ENCODE peak calls at places on chromosomes 4 and X, in six cellular contexts. One of them, this sample, is unnamed.
A peak's percentile ranks its signal among the peaks of the same experiment; 100 is the strongest.

GRCh38 chrX:154712781-154713391 is 38.0 kb downstream of the GAB3 start:
- DNase-seq in mammary epithelial cell: peak; percentile 64
- DNase-seq in endodermal cell: no peak
- DNase-seq in coronary artery: no peak
- DNase-seq in fibroblast of lung: peak; percentile 82
- DNase-seq in PC-9: peak; percentile 29
- DNase-seq in this sample: peak; percentile 86

GRCh38 chr4:128844931-128845330 is 35.4 kb downstream of the JADE1 start:
- DNase-seq in fibroblast of lung: no peak
- DNase-seq in PC-9: no peak
- DNase-seq in mammary epithelial cell: no peak
- DNase-seq in endodermal cell: peak; percentile 25
- DNase-seq in coronary artery: no peak
- DNase-seq in this sample: no peak

GRCh38 chr4:5399790-5400421 is 308.5 kb downstream of the EVC2 start:
- DNase-seq in mammary epithelial cell: no peak
- DNase-seq in fibroblast of lung: peak; percentile 14
- DNase-seq in coronary artery: no peak
- DNase-seq in PC-9: peak; percentile 5
- DNase-seq in endodermal cell: peak; percentile 78
- DNase-seq in this sample: peak; percentile 31

GRCh38 chrX:73965833-73966232 is 338.1 kb upstream of the ZCCHC13 start:
- DNase-seq in PC-9: no peak
- DNase-seq in coronary artery: no peak
- DNase-seq in mammary epithelial cell: no peak
- DNase-seq in endodermal cell: peak; percentile 74
- DNase-seq in fibroblast of lung: no peak
- DNase-seq in this sample: no peak

GRCh38 chrX:136065044-136065671 is 79.9 kb downstream of the SLC9A6 start:
- DNase-seq in coronary artery: no peak
- DNase-seq in endodermal cell: no peak
- DNase-seq in mammary epithelial cell: no peak
- DNase-seq in PC-9: peak; percentile 16
- DNase-seq in fibroblast of lung: peak; percentile 65
- DNase-seq in this sample: peak; percentile 47

GRCh38 chrX:18076434-18076833 is 144.3 kb downstream of the BEND2 start:
- DNase-seq in PC-9: no peak
- DNase-seq in endodermal cell: no peak
- DNase-seq in coronary artery: no peak
- DNase-seq in mammary epithelial cell: no peak
- DNase-seq in fibroblast of lung: no peak
- DNase-seq in this sample: no peak

GRCh38 chr4:101306225-101306624 is 41.1 kb downstream of the PPP3CA start:
- DNase-seq in endodermal cell: peak; percentile 46
- DNase-seq in mammary epithelial cell: peak; percentile 74
- DNase-seq in fibroblast of lung: peak; percentile 79
- DNase-seq in PC-9: no peak
- DNase-seq in coronary artery: no peak
- DNase-seq in this sample: no peak

GRCh38 chr4:8317474-8317873 is 47.9 kb downstream of the HTRA3 start:
- DNase-seq in coronary artery: no peak
- DNase-seq in PC-9: no peak
- DNase-seq in fibroblast of lung: no peak
- DNase-seq in mammary epithelial cell: no peak
- DNase-seq in endodermal cell: no peak
- DNase-seq in this sample: no peak

GRCh38 chr4:109708990-109709389 is 5.7 kb upstream of the CASP6 start:
- DNase-seq in coronary artery: no peak
- DNase-seq in endodermal cell: no peak
- DNase-seq in PC-9: no peak
- DNase-seq in fibroblast of lung: no peak
- DNase-seq in mammary epithelial cell: no peak
- DNase-seq in this sample: no peak

GRCh38 chrX:85244411-85245210 is 820 bp downstream of the ZNF711 start:
- DNase-seq in fibroblast of lung: peak; percentile 41
- DNase-seq in mammary epithelial cell: peak; percentile 2
- DNase-seq in coronary artery: no peak
- DNase-seq in PC-9: no peak
- DNase-seq in endodermal cell: peak; percentile 55
- DNase-seq in this sample: peak; percentile 0

GRCh38 chr4:7680106-7680505 is 245.4 kb upstream of the PSAPL1 start:
- DNase-seq in fibroblast of lung: no peak
- DNase-seq in PC-9: no peak
- DNase-seq in mammary epithelial cell: no peak
- DNase-seq in coronary artery: no peak
- DNase-seq in endodermal cell: no peak
- DNase-seq in this sample: no peak

GRCh38 chr4:102422843-102423242 is 77.6 kb upstream of the SLC39A8 start:
- DNase-seq in coronary artery: no peak
- DNase-seq in mammary epithelial cell: no peak
- DNase-seq in endodermal cell: no peak
- DNase-seq in fibroblast of lung: no peak
- DNase-seq in PC-9: no peak
- DNase-seq in this sample: no peak

GRCh38 chr4:56743550-56743949 is 62.5 kb upstream of the HOPX start:
- DNase-seq in fibroblast of lung: no peak
- DNase-seq in mammary epithelial cell: no peak
- DNase-seq in coronary artery: no peak
- DNase-seq in endodermal cell: no peak
- DNase-seq in PC-9: no peak
- DNase-seq in this sample: no peak

GRCh38 chr4:119490335-119490734 is 138.3 kb downstream of the PDE5A start:
- DNase-seq in fibroblast of lung: peak; percentile 23
- DNase-seq in coronary artery: no peak
- DNase-seq in mammary epithelial cell: no peak
- DNase-seq in endodermal cell: peak; percentile 63
- DNase-seq in PC-9: no peak
- DNase-seq in this sample: peak; percentile 11

GRCh38 chr4:174211611-174212044 is 71.8 kb downstream of the FBXO8 start:
- DNase-seq in coronary artery: no peak
- DNase-seq in endodermal cell: peak; percentile 50
- DNase-seq in fibroblast of lung: no peak
- DNase-seq in PC-9: no peak
- DNase-seq in mammary epithelial cell: no peak
- DNase-seq in this sample: no peak

GRCh38 chr4:174215055-174215454 is 68.4 kb downstream of the FBXO8 start:
- DNase-seq in coronary artery: no peak
- DNase-seq in fibroblast of lung: no peak
- DNase-seq in PC-9: no peak
- DNase-seq in mammary epithelial cell: no peak
- DNase-seq in endodermal cell: no peak
- DNase-seq in this sample: no peak

GRCh38 chr4:174214102-174214878 is 69.2 kb downstream of the FBXO8 start:
- DNase-seq in fibroblast of lung: no peak
- DNase-seq in endodermal cell: peak; percentile 84
- DNase-seq in coronary artery: no peak
- DNase-seq in mammary epithelial cell: no peak
- DNase-seq in PC-9: no peak
- DNase-seq in this sample: no peak

GRCh38 chr4:174212061-174212460 is 71.4 kb downstream of the FBXO8 start:
- DNase-seq in fibroblast of lung: no peak
- DNase-seq in mammary epithelial cell: no peak
- DNase-seq in PC-9: no peak
- DNase-seq in endodermal cell: no peak
- DNase-seq in coronary artery: no peak
- DNase-seq in this sample: no peak

DNA sequence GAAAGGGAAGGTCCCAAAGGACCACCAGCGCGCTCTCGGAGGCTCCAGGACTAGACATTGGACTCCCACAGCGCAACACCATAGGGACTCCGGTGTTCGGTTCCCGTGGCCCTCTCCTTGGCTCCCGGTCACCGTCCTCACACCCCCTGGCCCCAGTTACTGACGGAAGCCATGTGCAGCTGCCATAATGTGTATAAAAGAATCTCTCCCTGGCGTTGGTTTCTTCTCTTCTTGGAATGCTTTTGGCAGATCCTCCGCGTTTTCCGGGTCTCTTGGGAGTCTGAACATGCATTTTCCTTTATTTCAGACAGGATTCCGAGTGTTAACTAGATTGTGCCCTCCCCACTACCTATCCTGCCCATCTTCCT is 69.7 kb downstream of the FBXO8 start:
- DNase-seq in mammary epithelial cell: no peak
- DNase-seq in endodermal cell: peak; percentile 63
- DNase-seq in fibroblast of lung: no peak
- DNase-seq in PC-9: no peak
- DNase-seq in coronary artery: no peak
- DNase-seq in this sample: peak; percentile 16
- H3K4me3 ChIP-seq in mammary epithelial cell: peak overlapping the region; percentile 17
- H3K4me3 ChIP-seq in endodermal cell: peak overlapping the region; percentile 76
- H3K4me3 ChIP-seq in fibroblast of lung: peak overlapping the region; percentile 32
- H3K4me3 ChIP-seq in PC-9: no peak overlapping the region
- H3K4me3 ChIP-seq in coronary artery: peak overlapping the region; percentile 60
- H3K4me3 ChIP-seq in this sample: peak overlapping the region; percentile 26

GRCh38 chrX:82451725-82452124 is 1056.4 kb upstream of the POU3F4 start:
- DNase-seq in PC-9: no peak
- DNase-seq in endodermal cell: no peak
- DNase-seq in fibroblast of lung: no peak
- DNase-seq in mammary epithelial cell: no peak
- DNase-seq in coronary artery: peak; percentile 50
- DNase-seq in this sample: no peak
- TF ChIP-seq CTCF in PC-9: no peak
- TF ChIP-seq CTCF in endodermal cell: no peak
- TF ChIP-seq CTCF in fibroblast of lung: no peak
- TF ChIP-seq CTCF in mammary epithelial cell: no peak
- TF ChIP-seq CTCF in coronary artery: no peak
- TF ChIP-seq CTCF in this sample: no peak

DNA sequence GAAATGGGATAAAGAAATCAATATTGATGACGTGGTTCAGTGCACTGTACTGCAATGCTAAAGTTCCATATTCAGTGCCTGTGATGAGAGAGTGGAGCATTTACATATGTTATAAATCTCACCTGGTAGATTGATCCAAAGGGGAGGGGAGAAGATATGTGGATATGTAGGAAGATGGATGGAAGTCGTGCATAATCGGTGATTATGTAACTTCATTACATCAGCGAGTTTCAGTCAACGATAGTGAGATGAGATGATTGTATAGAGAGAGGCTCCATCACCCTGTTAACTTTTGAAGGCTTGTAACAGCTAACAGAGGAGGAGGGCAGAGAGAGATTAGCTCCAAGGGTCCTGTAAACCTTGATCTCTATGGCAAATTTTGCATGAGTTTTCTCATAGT is 1.8 kb downstream of the IL1RAPL1 start:
- DNase-seq in coronary artery: no peak
- DNase-seq in mammary epithelial cell: no peak
- DNase-seq in fibroblast of lung: no peak
- DNase-seq in PC-9: no peak
- DNase-seq in endodermal cell: no peak
- DNase-seq in this sample: no peak
- H3K4me3 ChIP-seq in coronary artery: peak overlapping the region; percentile 44
- H3K4me3 ChIP-seq in mammary epithelial cell: no peak overlapping the region
- H3K4me3 ChIP-seq in fibroblast of lung: peak overlapping the region; percentile 63
- H3K4me3 ChIP-seq in PC-9: no peak overlapping the region
- H3K4me3 ChIP-seq in endodermal cell: no peak overlapping the region
- H3K4me3 ChIP-seq in this sample: no peak overlapping the region

GRCh38 chr4:18813771-18814170 is 792.2 kb upstream of the LCORL start:
- DNase-seq in mammary epithelial cell: no peak
- DNase-seq in coronary artery: no peak
- DNase-seq in PC-9: no peak
- DNase-seq in endodermal cell: no peak
- DNase-seq in fibroblast of lung: no peak
- DNase-seq in this sample: no peak

GRCh38 chr4:18813055-18813454 is 791.5 kb upstream of the LCORL start:
- DNase-seq in coronary artery: no peak
- DNase-seq in mammary epithelial cell: no peak
- DNase-seq in PC-9: no peak
- DNase-seq in endodermal cell: no peak
- DNase-seq in fibroblast of lung: no peak
- DNase-seq in this sample: no peak

GRCh38 chr4:18816228-18816891 is 794.8 kb upstream of the LCORL start:
- DNase-seq in coronary artery: no peak
- DNase-seq in PC-9: no peak
- DNase-seq in endodermal cell: no peak
- DNase-seq in fibroblast of lung: no peak
- DNase-seq in mammary epithelial cell: no peak
- DNase-seq in this sample: no peak

GRCh38 chr4:18815081-18815778 is 793.7 kb upstream of the LCORL start:
- DNase-seq in endodermal cell: no peak
- DNase-seq in fibroblast of lung: no peak
- DNase-seq in mammary epithelial cell: no peak
- DNase-seq in coronary artery: no peak
- DNase-seq in PC-9: no peak
- DNase-seq in this sample: no peak

DNA sequence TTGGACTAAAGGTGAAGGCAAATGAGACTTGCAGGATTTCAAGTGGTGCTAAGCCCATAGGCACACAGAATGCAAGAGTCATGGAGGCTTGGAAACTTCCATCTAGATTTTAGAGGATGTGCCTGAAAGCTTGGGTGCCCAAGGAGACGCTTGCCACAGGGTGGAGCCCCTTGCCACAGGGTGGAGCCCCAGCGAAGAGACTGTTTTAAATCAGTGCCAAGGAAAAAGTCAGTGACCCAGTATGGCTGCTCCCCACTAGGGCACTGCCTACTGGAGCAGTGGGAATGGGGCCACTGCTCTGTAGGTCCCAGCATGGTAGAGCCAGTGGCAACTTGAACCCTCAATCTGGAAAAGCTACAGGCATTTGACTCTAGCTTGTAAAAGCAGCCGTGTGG is 794.2 kb upstream of the LCORL start:
- DNase-seq in endodermal cell: no peak
- DNase-seq in PC-9: no peak
- DNase-seq in coronary artery: no peak
- DNase-seq in fibroblast of lung: no peak
- DNase-seq in mammary epithelial cell: no peak
- DNase-seq in this sample: no peak
- TF ChIP-seq CTCF in endodermal cell: no peak
- TF ChIP-seq CTCF in PC-9: no peak
- TF ChIP-seq CTCF in coronary artery: no peak
- TF ChIP-seq CTCF in fibroblast of lung: no peak
- TF ChIP-seq CTCF in mammary epithelial cell: peak; percentile 11
- TF ChIP-seq CTCF in this sample: no peak

DNA sequence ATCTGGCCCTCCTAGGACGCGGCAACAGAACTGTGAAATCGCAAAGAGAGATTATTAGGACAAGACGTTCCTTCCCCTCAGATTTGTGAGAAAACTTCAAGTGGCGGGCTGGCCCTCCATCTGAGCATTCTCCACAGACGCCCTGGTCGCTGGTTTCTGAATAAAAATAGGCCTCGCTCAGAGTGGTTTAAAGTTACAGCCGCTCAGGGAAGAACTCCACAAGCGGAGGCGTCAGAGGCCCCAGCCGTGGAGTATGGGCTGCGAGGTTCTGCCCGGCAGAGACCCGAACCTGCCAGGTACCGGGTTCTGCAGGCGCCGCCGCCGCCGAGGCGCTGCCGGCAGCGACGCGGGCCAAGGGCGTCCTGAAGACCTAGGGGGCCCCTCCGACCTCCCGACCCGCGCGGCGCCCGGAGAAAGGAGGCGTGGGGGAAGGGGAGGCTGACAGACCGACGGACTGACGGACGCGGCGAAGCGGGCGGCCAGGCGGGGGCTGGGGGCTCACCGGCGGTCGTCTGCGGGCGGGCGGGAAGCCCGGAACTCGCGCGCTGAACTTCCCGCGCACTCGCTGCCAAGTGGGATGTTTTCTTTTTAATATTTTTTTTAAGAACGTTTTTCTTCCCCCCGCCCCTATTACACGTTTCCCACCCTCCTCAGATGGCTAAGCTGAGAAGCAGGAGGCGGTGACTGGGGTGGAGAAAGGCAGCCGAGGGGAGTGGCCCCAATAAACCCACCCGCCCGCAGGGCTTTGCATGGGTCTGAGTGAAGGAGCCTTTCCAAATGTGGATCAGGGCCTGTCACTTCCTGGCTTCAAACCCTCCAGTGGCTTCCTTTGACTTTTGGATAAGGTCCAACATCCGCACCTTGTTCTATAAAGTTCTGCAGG is at the start of gene PABPC4L:
- DNase-seq in fibroblast of lung: peak; percentile 81
- DNase-seq in mammary epithelial cell: no peak
- DNase-seq in endodermal cell: peak; percentile 80
- DNase-seq in coronary artery: peak; percentile 74
- DNase-seq in PC-9: peak; percentile 56
- DNase-seq in this sample: peak; percentile 13
- H3K4me3 ChIP-seq in fibroblast of lung: peak within 1 kb of the TSS; percentile 62
- H3K4me3 ChIP-seq in mammary epithelial cell: peak within 1 kb of the TSS; percentile 7
- H3K4me3 ChIP-seq in endodermal cell: peak within 1 kb of the TSS; percentile 75
- H3K4me3 ChIP-seq in coronary artery: peak within 1 kb of the TSS; percentile 79
- H3K4me3 ChIP-seq in PC-9: peak within 1 kb of the TSS; percentile 45
- H3K4me3 ChIP-seq in this sample: peak within 1 kb of the TSS; percentile 44

This sample was measured in AG10803.